ENCODE peak calls at places on chromosomes 5 and 9, in nine cellular contexts. Z is colonic mucosa, E is GM12878, X is GM23338, H is cardiac muscle cell, L is mesendoderm, D is brain microvascular endothelial cell, S is iPS DF 6.9, F is left ventricle myocardium inferior. A is an unnamed sample.

GRCh38 chr9:87189006-87189405 is 241.7 kb upstream of the GAS1 start:
- DNase-seq in Z (no peak), E (no peak), X (no peak), H (no peak), L (no peak), D (no peak), S (no peak), F (no peak), A (no peak)

GRCh38 chr5:8829322-8830029 is 716.4 kb downstream of the SEMA5A start:
- DNase-seq in Z (no peak), E (no peak), X (no peak), H (peak; percentile 5), L (peak; percentile 88), D (peak; percentile 99), S (no peak), F (no peak), A (peak; percentile 73)

GRCh38 chr5:171412186-171412585 is 7.3 kb upstream of the FGF18 start:
- DNase-seq in Z (no peak), E (no peak), X (no peak), H (no peak), L (no peak), D (no peak), S (no peak), F (no peak), A (no peak)

GRCh38 chr5:73121109-73121443 is 701 bp downstream of the TMEM171 start:
- DNase-seq in Z (no peak), E (no peak), X (no peak), H (no peak), L (no peak), D (peak; percentile 49), S (no peak), F (no peak), A (no peak)

GRCh38 chr9:12930906-12931305 is 156.1 kb downstream of the LURAP1L start:
- DNase-seq in Z (no peak), E (no peak), X (no peak), H (no peak), L (no peak), D (no peak), S (no peak), F (no peak), A (no peak)

GRCh38 chr5:127645300-127645726 is 3.6 kb upstream of the CTXN3 start:
- DNase-seq in Z (no peak), E (no peak), X (no peak), H (no peak), L (no peak), D (no peak), S (no peak), F (no peak), A (no peak)

GRCh38 chr5:67935908-67936573 is 279.5 kb upstream of the PIK3R1 start:
- DNase-seq in Z (no peak), E (no peak), X (no peak), H (no peak), L (no peak), D (no peak), S (no peak), F (no peak), A (no peak)

GRCh38 chr5:10317825-10318682 is 10.4 kb upstream of the CMBL start:
- DNase-seq in Z (no peak), E (peak; percentile 20), X (no peak), H (no peak), L (no peak), D (no peak), S (no peak), F (no peak), A (no peak)

GRCh38 chr5:626850-627249 is 14.7 kb downstream of the CEP72 start:
- DNase-seq in Z (no peak), E (no peak), X (no peak), H (no peak), L (no peak), D (peak; percentile 6), S (no peak), F (no peak), A (no peak)

GRCh38 chr5:134263801-134264200 is 37.9 kb upstream of the PPP2CA start:
- DNase-seq in Z (no peak), E (no peak), X (no peak), H (no peak), L (no peak), D (no peak), S (no peak), F (no peak), A (no peak)

GRCh38 chr9:136439550-136440408 is at the start of gene INPP5E:
- DNase-seq in Z (peak; percentile 75), E (no peak), X (peak; percentile 87), H (peak; percentile 82), L (peak; percentile 74), D (peak; percentile 32), S (peak; percentile 41), F (peak; percentile 80), A (no peak)

GRCh38 chr9:87673446-87674109 is 52.3 kb upstream of the CTSL start:
- DNase-seq in Z (no peak), E (no peak), X (no peak), H (no peak), L (no peak), D (no peak), S (no peak), F (no peak), A (no peak)

GRCh38 chr5:154385236-154385512 is 60.6 kb upstream of the SAP30L start:
- DNase-seq in Z (no peak), E (no peak), X (no peak), H (no peak), L (no peak), D (no peak), S (no peak), F (no peak), A (no peak)

GRCh38 chr5:159304961-159305595 is 25.2 kb downstream of the IL12B start:
- DNase-seq in Z (no peak), E (no peak), X (no peak), H (no peak), L (no peak), D (no peak), S (no peak), F (no peak), A (no peak)

GRCh38 chr9:120396926-120397325 is 183.0 kb downstream of the CDK5RAP2 start:
- DNase-seq in Z (no peak), E (no peak), X (no peak), H (no peak), L (no peak), D (peak; percentile 64), S (no peak), F (no peak), A (no peak)

GRCh38 chr5:32708949-32709348 is 2.2 kb upstream of the NPR3 start:
- DNase-seq in Z (no peak), E (no peak), X (peak; percentile 42), H (peak; percentile 28), L (peak; percentile 38), D (no peak), S (no peak), F (no peak), A (no peak)

DNA sequence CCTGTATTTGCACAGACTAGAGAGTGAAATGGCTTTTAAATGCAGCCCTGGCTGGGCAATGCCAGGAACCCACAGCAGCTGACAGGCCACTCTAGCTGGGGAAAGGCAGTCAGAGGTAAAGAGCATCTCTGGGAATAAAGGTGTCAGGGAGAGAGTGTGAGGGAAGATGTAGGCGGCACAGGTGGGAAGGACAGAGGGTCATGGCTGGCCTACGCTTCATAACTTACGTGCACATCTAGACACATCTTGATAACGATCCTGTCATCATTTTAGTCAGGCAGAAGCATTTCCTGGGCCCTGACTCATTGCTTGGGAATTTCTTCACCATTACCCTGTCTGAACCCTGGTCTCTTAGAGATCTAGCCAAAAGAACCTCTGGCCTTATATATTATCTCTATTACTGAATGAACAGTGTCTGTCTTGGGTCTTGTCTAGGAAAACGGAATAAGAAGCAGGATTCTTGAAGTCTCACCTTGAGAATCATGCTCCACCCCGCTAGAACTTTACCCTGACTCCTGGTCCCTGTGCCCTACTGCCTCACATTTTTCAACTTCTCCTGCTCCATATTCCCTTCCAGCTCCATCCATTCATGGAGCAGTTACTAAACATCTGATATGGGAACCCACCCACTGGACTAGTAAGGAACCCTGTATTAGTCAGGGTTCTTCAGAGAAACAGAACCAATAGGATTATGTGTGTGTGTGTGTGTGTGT is 106.4 kb upstream of the ELL2 start:
- DNase-seq in Z (peak; percentile 27), E (no peak), X (no peak), H (no peak), L (peak; percentile 65), D (peak; percentile 97), S (no peak), F (no peak), A (peak; percentile 73)
- H3K27ac ChIP-seq in Z (peak overlapping the region; percentile 10), E (no peak overlapping the region), X (no peak overlapping the region), H (peak overlapping the region; percentile 59), L (no peak overlapping the region), D (peak overlapping the region; percentile 96), S (no peak overlapping the region), F (no peak overlapping the region), A (peak overlapping the region; percentile 96)

GRCh38 chr9:34647084-34647403 is 569 bp downstream of the GALT start:
- DNase-seq in Z (no peak), E (no peak), X (no peak), H (no peak), L (no peak), D (no peak), S (no peak), F (no peak), A (no peak)

GRCh38 chr9:34648673-34649072 is 2.2 kb downstream of the GALT start:
- DNase-seq in Z (no peak), E (no peak), X (no peak), H (no peak), L (no peak), D (no peak), S (no peak), F (no peak), A (no peak)

GRCh38 chr9:34644766-34645314 is 1.6 kb upstream of the GALT start:
- DNase-seq in Z (no peak), E (no peak), X (peak; percentile 56), H (no peak), L (peak; percentile 50), D (no peak), S (no peak), F (no peak), A (no peak)

GRCh38 chr9:34646211-34647083 is at the start of gene GALT:
- DNase-seq in Z (peak; percentile 100), E (no peak), X (peak; percentile 96), H (peak; percentile 94), L (peak; percentile 94), D (peak; percentile 76), S (peak; percentile 50), F (peak; percentile 96), A (no peak)

GRCh38 chr9:34647651-34648050 is 1.2 kb downstream of the GALT start:
- DNase-seq in Z (peak; percentile 51), E (no peak), X (no peak), H (no peak), L (no peak), D (no peak), S (no peak), F (no peak), A (no peak)
- H3K27ac ChIP-seq in Z (peak overlapping the region; percentile 97), E (peak overlapping the region; percentile 78), X (no peak overlapping the region), H (peak overlapping the region; percentile 95), L (no peak overlapping the region), D (no peak overlapping the region), S (no peak overlapping the region), F (peak overlapping the region; percentile 98), A (no peak overlapping the region)

GRCh38 chr5:150038547-150038946 is 38.0 kb downstream of the HMGXB3 start:
- DNase-seq in Z (no peak), E (no peak), X (no peak), H (no peak), L (no peak), D (no peak), S (no peak), F (no peak), A (no peak)
- H3K27ac ChIP-seq in Z (no peak overlapping the region), E (no peak overlapping the region), X (no peak overlapping the region), H (no peak overlapping the region), L (no peak overlapping the region), D (no peak overlapping the region), S (no peak overlapping the region), F (no peak overlapping the region), A (no peak overlapping the region)

GRCh38 chr9:117405950-117406705 is 8.7 kb downstream of the ASTN2 start:
- DNase-seq in Z (no peak), E (no peak), X (peak; percentile 44), H (no peak), L (peak; percentile 15), D (no peak), S (no peak), F (no peak), A (no peak)
- H3K27ac ChIP-seq in Z (no peak overlapping the region), E (no peak overlapping the region), X (no peak overlapping the region), H (no peak overlapping the region), L (no peak overlapping the region), D (no peak overlapping the region), S (no peak overlapping the region), F (no peak overlapping the region), A (no peak overlapping the region)

A was measured in epithelial cell of prostate.